ENCODE peak calls at places on chromosomes 4 and X, in four cellular contexts. B, Z, X and K are unnamed samples.
A peak's percentile ranks its signal among the peaks of the same experiment; 100 is the strongest.

GRCh38 chrX:4550018-4550417 is 836.6 kb upstream of the PRKX start:
- DNase-seq in B (no peak), Z (no peak), X (no peak), K (no peak)

GRCh38 chr4:183099537-183100297 is 660 bp downstream of the WWC2 start:
- DNase-seq in B (peak; percentile 38), Z (peak; percentile 69), X (peak; percentile 89), K (peak; percentile 76)

GRCh38 chr4:112523764-112524505 is 8.0 kb upstream of the NEUROG2 start:
- DNase-seq in B (no peak), Z (peak; percentile 86), X (peak; percentile 94), K (no peak)

GRCh38 chr4:186483656-186484055 is 71.7 kb downstream of the MTNR1A start:
- DNase-seq in B (no peak), Z (no peak), X (peak; percentile 50), K (no peak)

GRCh38 chr4:36551697-36552214 is 270.3 kb downstream of the DTHD1 start:
- DNase-seq in B (no peak), Z (no peak), X (no peak), K (no peak)

GRCh38 chr4:64857198-64857597 is 447.9 kb upstream of the TECRL start:
- DNase-seq in B (no peak), Z (no peak), X (no peak), K (no peak)

GRCh38 chr4:56757270-56757746 is 64.2 kb downstream of the SPINK2 start:
- DNase-seq in B (no peak), Z (no peak), X (no peak), K (no peak)

GRCh38 chr4:115171220-115171619 is 57.8 kb upstream of the NDST4 start:
- DNase-seq in B (no peak), Z (no peak), X (no peak), K (no peak)

GRCh38 chrX:132209527-132209926 is 9.7 kb downstream of the RAP2C start:
- DNase-seq in B (no peak), Z (no peak), X (no peak), K (no peak)

GRCh38 chr4:20305976-20306375 is 54.3 kb downstream of the SLIT2 start:
- DNase-seq in B (no peak), Z (no peak), X (no peak), K (no peak)

GRCh38 chr4:128525387-128525786 is 237.8 kb upstream of the PGRMC2 start:
- DNase-seq in B (peak; percentile 23), Z (no peak), X (no peak), K (no peak)

GRCh38 chr4:188976644-188977115 is 837.4 kb downstream of the TRIML1 start:
- DNase-seq in B (no peak), Z (peak; percentile 10), X (no peak), K (no peak)

DNA sequence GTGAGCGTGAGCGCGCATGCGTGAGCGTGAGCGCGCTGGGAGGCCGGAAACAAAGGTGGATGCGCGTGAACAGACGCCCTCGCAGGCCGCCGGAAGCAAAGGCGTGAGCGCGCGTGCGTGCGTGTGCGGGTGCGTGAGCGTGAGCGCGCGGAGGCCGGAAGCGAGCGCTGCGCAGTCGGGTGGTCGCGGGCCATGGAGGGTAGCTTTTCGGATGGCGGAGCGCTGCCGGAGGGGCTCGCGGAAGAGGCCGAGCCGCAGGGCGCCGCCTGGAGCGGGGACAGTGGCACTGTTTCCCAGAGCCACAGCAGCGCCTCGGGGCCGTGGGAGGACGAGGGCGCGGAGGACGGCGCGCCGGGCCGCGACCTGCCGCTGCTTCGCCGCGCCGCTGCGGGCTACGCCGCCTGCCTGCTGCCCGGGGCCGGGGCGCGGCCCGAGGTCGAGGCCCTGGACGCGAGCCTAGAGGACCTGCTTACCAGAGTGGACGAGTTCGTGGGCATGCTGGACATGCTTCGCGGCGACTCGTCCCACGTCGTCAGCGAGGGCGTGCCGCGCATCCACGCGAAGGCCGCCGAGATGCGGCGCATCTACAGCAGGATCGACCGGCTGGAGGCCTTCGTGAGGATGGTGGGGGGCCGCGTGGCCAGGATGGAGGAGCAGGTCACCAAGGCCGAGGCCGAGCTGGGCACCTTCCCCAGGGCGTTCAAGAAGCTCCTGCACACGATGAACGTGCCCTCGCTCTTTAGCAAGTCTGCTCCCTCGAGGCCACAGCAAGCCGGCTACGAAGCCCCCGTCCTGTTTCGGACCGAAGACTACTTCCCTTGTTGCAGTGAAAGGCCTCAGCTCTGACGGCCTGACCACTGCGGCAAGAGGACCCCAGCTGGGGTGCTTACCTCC is at the start of gene BLOC1S4:
- DNase-seq in B (peak; percentile 94), Z (peak; percentile 86), X (peak; percentile 97), K (peak; percentile 91)
- TF ChIP-seq CTCF in B (peak; percentile 41), Z (no peak), X (peak; percentile 70), K (no peak)

DNA sequence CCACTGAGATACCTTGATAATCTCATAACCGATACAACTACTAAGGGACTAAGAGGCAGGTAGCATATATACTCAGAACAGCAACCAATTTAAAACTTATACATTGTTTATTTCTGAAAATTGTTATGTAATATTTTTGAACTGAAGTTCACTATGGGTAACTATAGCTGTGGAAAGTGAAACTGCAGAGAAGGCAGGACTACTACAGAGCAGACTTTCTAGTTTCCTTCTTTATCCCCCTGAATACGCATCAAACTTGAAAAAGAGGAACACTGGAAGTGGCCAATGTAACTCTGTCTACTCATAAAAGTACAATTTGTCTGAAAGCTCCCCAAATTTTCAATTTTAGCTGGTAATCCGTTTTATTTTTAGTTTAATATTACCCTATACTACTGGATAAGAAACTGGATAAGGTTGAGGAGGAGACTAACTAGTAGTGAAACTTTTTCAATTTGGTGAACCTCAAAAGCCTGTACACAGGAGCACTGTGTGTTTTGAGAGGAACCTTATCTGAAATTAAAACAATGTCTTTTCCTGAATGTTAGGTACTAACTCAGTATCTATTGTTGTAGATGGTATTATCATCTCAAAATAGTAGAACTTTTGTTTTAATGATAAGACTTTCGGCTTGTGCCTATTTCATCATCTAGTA is 225.8 kb downstream of the GABRG1 start:
- DNase-seq in B (no peak), Z (no peak), X (no peak), K (no peak)
- TF ChIP-seq CTCF in B (no peak), Z (no peak), X (no peak), K (no peak)

DNA sequence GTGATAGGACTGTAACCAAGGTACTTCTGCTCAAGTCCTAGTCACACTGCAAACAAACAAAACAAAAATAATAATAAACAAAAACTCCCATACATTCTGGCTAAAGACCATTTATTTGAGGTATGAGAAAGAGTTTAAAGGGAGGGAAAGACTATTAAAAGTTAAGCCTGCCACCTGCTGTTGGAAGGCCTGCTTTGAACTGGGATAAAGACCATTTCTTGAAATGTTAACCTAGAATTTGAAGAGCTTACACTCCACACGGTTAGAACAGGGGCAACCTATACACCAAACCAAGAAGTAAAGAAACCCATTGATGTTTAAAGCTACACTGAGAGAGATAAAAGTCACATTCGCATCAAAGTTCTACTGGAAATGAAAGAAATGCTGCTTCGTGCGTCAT is 548.7 kb upstream of the DIPK2B start:
- DNase-seq in B (peak; percentile 43), Z (no peak), X (no peak), K (no peak)
- TF ChIP-seq CTCF in B (no peak), Z (no peak), X (no peak), K (peak; percentile 25)

GRCh38 chr4:13860126-13860525 is 232.6 kb upstream of the BOD1L1 start:
- DNase-seq in B (no peak), Z (no peak), X (no peak), K (no peak)
- TF ChIP-seq CTCF in B (no peak), Z (peak; percentile 9), X (no peak), K (peak; percentile 42)

GRCh38 chrX:112085149-112085548 is 2.6 kb upstream of the TRPC5 start:
- DNase-seq in B (no peak), Z (no peak), X (no peak), K (no peak)

GRCh38 chrX:112081781-112082482 is 644 bp downstream of the TRPC5 start:
- DNase-seq in B (no peak), Z (peak; percentile 61), X (peak; percentile 26), K (no peak)

GRCh38 chrX:112087545-112087944 is 5.0 kb upstream of the TRPC5 start:
- DNase-seq in B (no peak), Z (no peak), X (no peak), K (no peak)

GRCh38 chrX:112078606-112079005 is 4.0 kb downstream of the TRPC5 start:
- DNase-seq in B (no peak), Z (no peak), X (no peak), K (no peak)

DNA sequence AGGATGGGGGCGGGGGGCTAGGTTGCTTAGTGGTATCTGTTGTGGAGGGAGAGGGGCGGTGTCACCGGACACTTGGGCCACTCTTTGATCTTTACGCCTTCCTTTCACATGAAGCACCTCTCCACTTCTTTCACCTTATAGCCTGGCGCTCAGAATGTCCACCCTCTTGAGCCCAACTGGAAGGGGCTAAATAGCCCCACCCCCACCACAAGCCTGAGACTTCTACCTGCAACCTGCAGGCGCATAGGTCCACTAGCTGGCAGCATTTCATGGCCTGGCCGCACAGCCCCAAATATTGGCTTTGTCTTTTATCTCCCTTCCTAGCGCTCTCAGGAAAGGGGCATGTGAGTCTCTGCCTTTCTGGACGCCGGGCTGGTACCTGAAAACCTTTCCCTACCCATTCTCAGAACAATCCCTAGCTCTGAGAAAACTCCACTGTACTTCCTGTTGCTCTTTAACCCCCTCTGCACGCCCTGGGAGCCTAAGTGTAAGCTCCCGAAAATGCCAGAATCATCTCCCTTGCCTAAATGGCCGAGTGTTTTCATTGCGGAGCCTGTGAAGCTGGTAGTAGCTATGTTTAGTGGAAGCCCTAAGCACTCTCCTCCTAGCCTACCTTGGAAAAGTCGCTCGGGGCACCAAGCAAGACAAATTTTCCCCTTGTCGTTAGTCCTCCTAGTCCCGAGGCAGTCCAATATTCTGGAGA is 1.2 kb upstream of the TRPC5 start:
- DNase-seq in B (no peak), Z (no peak), X (no peak), K (no peak)
- TF ChIP-seq CTCF in B (no peak), Z (no peak), X (no peak), K (no peak)

DNA sequence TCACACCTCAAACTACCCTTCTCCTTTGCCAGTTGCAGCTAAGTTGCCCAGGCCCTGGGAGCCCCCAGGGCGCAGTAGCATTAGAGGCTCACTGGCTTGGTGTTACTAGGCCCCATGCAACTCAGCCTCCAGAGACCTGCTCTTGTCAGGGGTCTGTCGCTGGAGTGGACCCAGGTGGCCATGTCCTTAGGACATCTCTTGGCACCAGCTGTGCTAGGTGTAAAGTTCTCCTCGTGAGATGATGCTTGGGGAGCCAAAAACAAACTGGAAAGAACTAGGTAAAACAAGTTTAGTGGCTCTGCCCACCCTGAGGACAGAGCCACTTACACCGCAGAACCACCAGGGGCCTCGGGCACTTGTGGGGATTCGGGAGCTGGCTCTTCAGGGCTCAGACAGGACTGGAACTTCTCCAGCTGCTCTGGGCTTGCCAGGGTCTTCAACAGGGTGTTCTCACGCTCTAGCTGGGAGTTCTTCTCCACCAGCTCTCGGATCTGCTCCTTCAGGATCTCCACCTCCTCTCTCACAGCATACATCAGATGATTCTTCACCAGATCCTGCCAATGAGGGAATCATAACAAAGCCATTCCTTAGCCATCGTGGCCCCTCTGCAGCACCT is 61.3 kb downstream of the TSC22D3 start:
- DNase-seq in B (no peak), Z (no peak), X (no peak), K (no peak)
- TF ChIP-seq CTCF in B (peak; percentile 30), Z (no peak), X (peak; percentile 47), K (no peak)